ENCODE peak calls at places on chromosomes 11 and 22, in ten cellular contexts. S is tibial nerve, K is right atrium auricular region, R is cardiac muscle cell, U is kidney, N is mammary epithelial cell, V is sigmoid colon, O is heart left ventricle, Y is left ventricle myocardium inferior, Q is fibroblast of lung. A is an unnamed sample. For H3K4me1, the result is how much of the 10 kb centered on the place peaks cover.

GRCh38 chr22:50676211-50676636 is 3.6 kb downstream of the SHANK3 start:
- DNase-seq in K (peak), V (no peak), N (no peak), O (no peak), Q (no peak), U (no peak), Y (no peak), R (no peak), S (no peak), A (no peak)

GRCh38 chr11:96126917-96127595 is 203.1 kb upstream of the MTMR2 start:
- DNase-seq in R (no peak), U (no peak), Y (no peak), N (no peak), K (no peak), V (no peak), Q (no peak), O (no peak), S (no peak), A (no peak)

GRCh38 chr22:38347944-38348750 is 30.9 kb upstream of the CSNK1E start:
- DNase-seq in Y (no peak), N (peak), R (no peak), S (peak), K (peak), O (no peak), Q (no peak), U (peak), V (peak), A (peak)

GRCh38 chr22:23403152-23403719 is 176.9 kb downstream of the IGLL1 start:
- DNase-seq in Y (no peak), S (no peak), U (peak), K (no peak), V (peak), N (no peak), Q (no peak), R (no peak), O (no peak), A (no peak)

GRCh38 chr22:44365196-44365802 is 52.5 kb upstream of the SHISAL1 start:
- DNase-seq in K (no peak), R (no peak), Y (no peak), U (peak), O (no peak), S (no peak), V (peak), N (no peak), Q (no peak), A (peak)

GRCh38 chr11:102495161-102496042 is 35.1 kb downstream of the MMP7 start:
- DNase-seq in R (peak), S (no peak), N (peak), U (no peak), K (no peak), Q (peak), Y (no peak), V (no peak), O (peak), A (peak)

GRCh38 chr11:124329787-124330478 is 9.9 kb upstream of the OR8D2 start:
- DNase-seq in Q (peak), S (no peak), U (no peak), N (no peak), Y (no peak), V (no peak), K (no peak), O (no peak), R (no peak), A (no peak)

GRCh38 chr11:8337115-8337386 is 73.4 kb upstream of the LMO1 start:
- DNase-seq in U (no peak), K (no peak), O (no peak), S (no peak), R (no peak), Y (no peak), Q (no peak), V (no peak), N (no peak), A (no peak)

GRCh38 chr11:44708523-44709280 is 18.1 kb upstream of the TSPAN18 start:
- DNase-seq in R (no peak), U (peak), Y (no peak), N (peak), S (no peak), V (no peak), K (no peak), Q (no peak), O (no peak), A (no peak)

GRCh38 chr11:108319541-108320145 is 96.8 kb downstream of the ATM start:
- DNase-seq in U (no peak), V (no peak), R (no peak), K (no peak), Y (no peak), S (no peak), O (no peak), N (peak), Q (no peak), A (peak)

GRCh38 chr11:128687321-128687720 is 6.6 kb upstream of the FLI1 start:
- DNase-seq in S (no peak), K (no peak), U (peak), V (no peak), N (no peak), Q (no peak), R (no peak), Y (no peak), O (peak), A (no peak)

GRCh38 chr22:25403752-25404471 is 160.6 kb upstream of the GRK3 start:
- DNase-seq in U (peak), Q (peak), V (peak), Y (no peak), K (no peak), N (peak), S (no peak), R (peak), O (no peak), A (peak)

GRCh38 chr11:134742956-134743808 is 331.1 kb upstream of the B3GAT1 start:
- DNase-seq in Q (no peak), K (no peak), Y (no peak), O (peak), U (no peak), N (no peak), S (no peak), V (no peak), R (peak), A (no peak)

GRCh38 chr22:21972293-21972779 is 10.3 kb downstream of the TOP3B start:
- DNase-seq in U (no peak), Y (no peak), O (no peak), K (no peak), Q (peak), N (no peak), R (peak), V (no peak), S (no peak), A (no peak)

GRCh38 chr11:78432058-78432515 is 14.5 kb upstream of the GAB2 start:
- DNase-seq in O (no peak), Y (no peak), U (no peak), Q (peak), N (no peak), K (no peak), V (no peak), S (no peak), R (peak), A (no peak)

GRCh38 chr22:22578702-22579424 is 19.8 kb upstream of the PRAME start:
- DNase-seq in S (peak), R (no peak), V (no peak), O (peak), K (no peak), N (no peak), Y (peak), U (peak), Q (peak), A (no peak)

GRCh38 chr11:112345708-112346107 is 85.0 kb upstream of the PLET1 start:
- DNase-seq in K (no peak), R (peak), V (no peak), U (no peak), Q (no peak), N (no peak), S (no peak), O (no peak), Y (no peak), A (no peak)

GRCh38 chr11:92204731-92205130 is 19.9 kb upstream of the FAT3 start:
- DNase-seq in K (no peak), Q (peak), S (no peak), Y (no peak), N (no peak), O (no peak), U (no peak), V (peak), R (no peak), A (no peak)

GRCh38 chr11:73281796-73282660 is 9.9 kb downstream of the P2RY6 start:
- DNase-seq in K (no peak), U (no peak), S (no peak), Q (no peak), Y (no peak), O (no peak), R (no peak), N (no peak), V (no peak), A (no peak)

GRCh38 chr22:26103023-26103422 is 66.2 kb upstream of the SEZ6L start:
- DNase-seq in V (no peak), Y (no peak), U (no peak), N (no peak), Q (no peak), O (no peak), R (no peak), K (no peak), S (no peak), A (no peak)

GRCh38 chr11:63838150-63838681 is 694 bp upstream of the MARK2 start:
- DNase-seq in N (no peak), R (no peak), V (no peak), K (no peak), S (no peak), O (no peak), Y (no peak), U (peak), Q (no peak), A (no peak)

GRCh38 chr22:19855504-19856409 is 1.1 kb upstream of the GNB1L start:
- DNase-seq in U (peak), V (peak), R (no peak), O (peak), Q (peak), S (no peak), N (peak), Y (no peak), K (peak), A (no peak)

GRCh38 chr11:111983187-111983986 is 41.8 kb upstream of the DLAT start:
- DNase-seq in Y (no peak), V (no peak), U (peak), O (no peak), Q (peak), R (peak), K (no peak), N (no peak), S (no peak), A (peak)

GRCh38 chr11:2270322-2271076 is at the start of gene ASCL2:
- DNase-seq in Y (no peak), S (no peak), N (peak), R (no peak), O (no peak), V (no peak), Q (no peak), U (no peak), K (peak), A (peak)

GRCh38 chr11:133918606-133919260 is 38.0 kb downstream of the IGSF9B start:
- DNase-seq in U (peak), S (no peak), V (no peak), R (no peak), N (no peak), Q (no peak), Y (no peak), O (no peak), K (no peak), A (no peak)

GRCh38 chr11:17588721-17589120 is 41.7 kb downstream of the OTOG start:
- DNase-seq in O (peak), S (no peak), K (no peak), N (no peak), U (peak), R (no peak), Q (no peak), Y (no peak), V (no peak), A (no peak)

GRCh38 chr11:128551641-128552335 is 35.6 kb downstream of the ETS1 start:
- DNase-seq in S (no peak), V (no peak), Y (no peak), U (no peak), O (no peak), Q (no peak), R (no peak), K (no peak), N (no peak), A (no peak)

GRCh38 chr11:27464155-27464759 is 8.3 kb downstream of the LGR4 start:
- DNase-seq in V (no peak), S (no peak), N (peak), O (no peak), U (no peak), Y (no peak), R (no peak), Q (no peak), K (no peak), A (peak)

GRCh38 chr11:119616586-119617342 is 112.2 kb downstream of the NECTIN1 start:
- DNase-seq in Q (no peak), K (no peak), O (no peak), U (no peak), V (no peak), S (no peak), N (no peak), R (no peak), Y (no peak), A (no peak)

GRCh38 chr22:46613606-46613997 is 6.6 kb upstream of the GRAMD4 start:
- DNase-seq in O (no peak), R (no peak), Y (no peak), U (no peak), N (no peak), Q (peak), V (no peak), S (no peak), K (no peak), A (no peak)

GRCh38 chr11:67416416-67417335 is 1.2 kb downstream of the CARNS1 start:
- DNase-seq in S (no peak), O (no peak), Y (no peak), N (no peak), Q (peak), R (no peak), U (no peak), K (peak), V (no peak), A (no peak)

GRCh38 chr11:124069429-124070401 is 28.6 kb upstream of the OR10G7 start:
- DNase-seq in Y (no peak), S (no peak), V (no peak), U (peak), R (peak), K (no peak), N (peak), O (no peak), Q (peak), A (no peak)

GRCh38 chr11:900545-900944 is 10.1 kb downstream of the CHID1 start:
- DNase-seq in K (no peak), O (no peak), Y (no peak), Q (no peak), U (no peak), V (no peak), S (no peak), R (no peak), N (no peak), A (no peak)

GRCh38 chr11:899724-900123 is 10.9 kb downstream of the CHID1 start:
- DNase-seq in U (no peak), N (no peak), Q (no peak), O (no peak), R (no peak), K (no peak), V (no peak), S (no peak), Y (no peak), A (no peak)

GRCh38 chr11:898540-899190 is 11.9 kb downstream of the CHID1 start:
- DNase-seq in S (no peak), V (no peak), R (peak), Q (peak), O (no peak), N (no peak), K (no peak), U (no peak), Y (no peak), A (no peak)

GRCh38 chr11:897226-898159 is 13.1 kb downstream of the CHID1 start:
- DNase-seq in V (no peak), R (no peak), K (no peak), Q (no peak), U (no peak), S (no peak), O (no peak), N (no peak), Y (no peak), A (no peak)

DNA sequence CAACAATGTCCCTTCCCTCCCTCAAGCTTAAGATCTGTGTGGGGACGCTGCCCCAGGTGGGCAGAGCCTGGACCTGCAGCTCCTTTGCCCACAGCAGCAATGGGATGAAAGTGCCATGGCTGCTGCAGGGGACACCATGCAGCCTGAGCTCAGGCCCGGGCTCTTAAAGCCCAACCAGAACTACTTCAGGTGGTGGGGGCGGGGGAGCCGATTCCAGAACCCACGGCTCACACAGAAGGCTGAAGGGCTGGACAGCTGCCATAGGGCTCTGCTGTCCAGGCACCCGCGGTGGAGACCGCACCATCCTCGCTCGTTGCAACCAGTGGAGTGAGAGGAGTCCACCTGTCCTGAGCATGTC is 12.5 kb downstream of the CHID1 start:
- DNase-seq in S (no peak), N (no peak), Y (no peak), O (no peak), Q (peak), U (no peak), R (peak), V (no peak), K (no peak), A (no peak)
- TF ChIP-seq CTCF in S (no peak), N (peak), Y (peak), O (no peak), Q (peak), U (no peak), R (peak), V (no peak), K (no peak), A (peak)

DNA sequence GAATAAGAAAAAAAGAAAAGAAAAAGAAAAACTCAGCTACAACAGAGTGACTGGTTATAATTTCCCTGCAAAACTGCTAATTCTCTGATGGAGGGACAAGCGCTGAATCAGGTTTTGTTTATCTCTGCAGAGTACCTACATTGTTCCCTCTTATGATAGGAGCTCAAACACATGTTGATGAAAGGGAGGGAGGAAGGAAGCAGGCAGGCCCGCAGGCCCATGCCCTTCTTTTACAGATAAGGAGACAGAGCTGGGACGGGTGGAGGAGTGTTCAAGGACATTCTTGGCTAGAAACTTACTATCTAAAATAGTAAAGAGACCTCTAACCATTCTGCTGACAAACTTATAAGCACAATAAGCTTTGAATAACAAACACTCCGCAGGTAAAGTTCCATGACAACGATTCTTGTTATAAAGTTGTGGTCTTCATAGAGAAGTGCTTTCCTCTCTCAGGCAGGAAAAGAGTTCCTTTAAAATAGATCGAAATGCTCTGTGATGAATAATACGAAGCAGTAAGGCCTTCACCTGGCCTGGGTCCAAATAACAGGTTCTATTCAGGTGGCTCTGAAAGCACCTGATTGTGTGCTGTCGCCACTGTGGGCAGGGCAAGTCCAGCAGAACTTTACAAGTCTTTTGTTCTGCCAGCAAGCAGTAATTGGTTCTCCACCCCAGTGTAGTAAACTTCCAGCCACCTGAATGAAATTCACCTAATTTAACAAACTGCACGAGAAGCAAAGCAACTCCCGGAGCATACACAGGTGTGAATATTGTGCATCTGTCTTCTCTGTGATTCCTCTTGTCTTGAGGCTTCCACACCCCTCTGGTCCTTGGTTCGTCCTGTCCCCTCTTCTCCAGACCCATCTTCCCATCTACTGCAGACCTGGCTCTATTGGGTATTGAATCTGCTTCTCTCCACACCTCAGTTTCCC is 15.3 kb upstream of the MICAL2 start:
- DNase-seq in S (no peak), R (peak), V (no peak), K (no peak), Q (no peak), U (no peak), N (peak), O (no peak), Y (no peak), A (peak)
- H3K27ac ChIP-seq in S (no peak), R (peak), V (no peak), K (no peak), Q (no peak), U (no peak), N (no peak), O (no peak), Y (no peak), A (no peak)

GRCh38 chr22:39528080-39528661 is 4.4 kb downstream of the RPS19BP1 start:
- DNase-seq in V (no peak), R (no peak), Q (no peak), U (peak), N (no peak), O (no peak), Y (no peak), K (no peak), S (no peak), A (no peak)
- H3K4me1 ChIP-seq in V (half or more), R (under half), Q (under half), U (under half), N (under half), O (half or more), Y (half or more), K (half or more), S (half or more), A (under half)

GRCh38 chr11:33329705-33330329 is 72.6 kb downstream of the HIPK3 start:
- DNase-seq in O (peak), S (no peak), Q (peak), U (no peak), Y (no peak), K (no peak), N (peak), R (peak), V (peak), A (peak)
- TF ChIP-seq CTCF in O (peak), S (peak), Q (peak), U (peak), Y (peak), K (peak), N (peak), R (peak), V (peak), A (peak)

DNA sequence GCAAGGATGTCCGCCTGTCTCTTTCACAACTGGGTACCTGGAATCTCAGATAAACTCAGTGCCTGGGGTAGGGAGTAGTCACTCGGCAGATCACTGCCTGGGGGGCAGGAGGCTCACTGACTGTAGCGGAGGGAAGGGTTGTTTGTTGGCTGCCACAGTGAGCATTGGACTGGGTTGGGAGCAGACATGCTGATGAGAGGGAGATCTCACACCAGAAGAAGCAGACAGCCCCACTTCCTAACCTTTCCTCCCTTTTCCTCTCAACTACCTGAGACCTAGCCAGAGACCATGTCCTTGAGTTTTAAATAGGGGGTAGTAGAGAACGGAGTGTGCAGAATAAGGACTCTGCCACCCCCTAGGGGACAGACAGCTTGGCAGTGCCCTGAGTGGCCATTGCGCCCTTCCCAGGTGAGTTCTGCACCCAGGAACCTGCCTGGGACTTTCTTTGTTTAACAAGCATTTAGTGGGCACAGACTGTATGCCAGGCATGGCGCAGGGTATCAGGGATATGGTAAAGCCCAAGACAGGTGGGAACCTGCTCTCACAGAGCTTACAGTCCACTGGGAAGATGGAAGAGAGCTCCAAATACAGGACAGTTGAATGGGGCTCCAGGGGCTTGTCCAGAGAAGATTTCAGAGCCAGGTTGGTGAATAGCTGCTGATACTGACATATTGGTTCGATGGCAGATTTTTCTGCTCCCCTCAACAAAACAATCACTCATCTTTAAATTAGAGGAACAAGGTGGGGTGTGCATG is 115.7 kb upstream of the NNMT start:
- DNase-seq in N (no peak), Q (peak), O (peak), K (no peak), R (peak), U (peak), V (no peak), S (no peak), Y (no peak), A (peak)
- H3K27ac ChIP-seq in N (no peak), Q (no peak), O (peak), K (peak), R (no peak), U (peak), V (peak), S (peak), Y (peak), A (no peak)